ENCODE peak calls at places on chromosomes 6 and 20, in nine cellular contexts. O is stomach, P is esophagus muscularis mucosa, W is endothelial cell of umbilical vein, Q is breast epithelium, T is GM12878, E is transverse colon, A is H1, N is HCT116. R is an unnamed sample.

GRCh38 chr6:139903411-139904157 is 529.1 kb upstream of the CITED2 start:
- DNase-seq in O (no peak), P (no peak), W (no peak), Q (no peak), T (peak; percentile 75), E (peak; percentile 52), A (no peak), N (no peak), R (no peak)

GRCh38 chr6:130050230-130050629 is 31.8 kb downstream of the L3MBTL3 start:
- DNase-seq in O (no peak), P (no peak), W (no peak), Q (no peak), T (no peak), E (no peak), A (no peak), N (no peak), R (no peak)

GRCh38 chr20:60086936-60087562 is 128.8 kb downstream of the CDH26 start:
- DNase-seq in O (no peak), P (no peak), W (no peak), Q (no peak), T (no peak), E (no peak), A (no peak), N (no peak), R (no peak)

GRCh38 chr6:73234732-73235131 is 9.4 kb upstream of the KHDC1L start:
- DNase-seq in O (no peak), P (no peak), W (no peak), Q (no peak), T (no peak), E (no peak), A (no peak), N (no peak), R (no peak)

GRCh38 chr6:139144490-139145085 is 9.7 kb downstream of the HECA start:
- DNase-seq in O (no peak), P (no peak), W (no peak), Q (no peak), T (no peak), E (no peak), A (no peak), N (no peak), R (no peak)

GRCh38 chr6:169252805-169253189 is 849 bp downstream of the THBS2 start:
- DNase-seq in O (no peak), P (no peak), W (no peak), Q (no peak), T (no peak), E (no peak), A (no peak), N (no peak), R (no peak)

GRCh38 chr6:56730663-56731529 is 88.2 kb upstream of the DST start:
- DNase-seq in O (no peak), P (no peak), W (peak; percentile 83), Q (no peak), T (no peak), E (no peak), A (no peak), N (no peak), R (no peak)

GRCh38 chr6:111707773-111708172 is 102.1 kb upstream of the TRAF3IP2 start:
- DNase-seq in O (no peak), P (no peak), W (no peak), Q (no peak), T (no peak), E (no peak), A (no peak), N (no peak), R (no peak)

GRCh38 chr20:25259788-25260254 is 11.9 kb downstream of the PYGB start:
- DNase-seq in O (no peak), P (no peak), W (no peak), Q (no peak), T (no peak), E (peak; percentile 13), A (no peak), N (no peak), R (no peak)

GRCh38 chr6:144434308-144434990 is 149.3 kb downstream of the UTRN start:
- DNase-seq in O (no peak), P (no peak), W (peak; percentile 89), Q (no peak), T (no peak), E (no peak), A (no peak), N (no peak), R (no peak)

GRCh38 chr6:21748343-21749063 is 155.0 kb downstream of the SOX4 start:
- DNase-seq in O (no peak), P (no peak), W (no peak), Q (no peak), T (no peak), E (no peak), A (no peak), N (no peak), R (no peak)

GRCh38 chr6:44537306-44538049 is 150.0 kb downstream of the CDC5L start:
- DNase-seq in O (no peak), P (peak; percentile 78), W (no peak), Q (no peak), T (no peak), E (no peak), A (no peak), N (no peak), R (peak; percentile 65)

GRCh38 chr6:158408552-158409130 is 96.4 kb downstream of the TULP4 start:
- DNase-seq in O (no peak), P (peak; percentile 57), W (peak; percentile 95), Q (no peak), T (no peak), E (no peak), A (no peak), N (no peak), R (no peak)

GRCh38 chr6:16635810-16636602 is 125.3 kb downstream of the ATXN1 start:
- DNase-seq in O (no peak), P (peak; percentile 88), W (no peak), Q (no peak), T (peak; percentile 80), E (peak; percentile 15), A (peak; percentile 33), N (peak; percentile 8), R (no peak)

GRCh38 chr6:13638014-13638413 is 22.9 kb downstream of the NOL7 start:
- DNase-seq in O (no peak), P (no peak), W (no peak), Q (no peak), T (no peak), E (no peak), A (no peak), N (no peak), R (no peak)

GRCh38 chr20:16740365-16741072 is 7.6 kb upstream of the OTOR start:
- DNase-seq in O (no peak), P (no peak), W (no peak), Q (no peak), T (no peak), E (no peak), A (no peak), N (no peak), R (no peak)

GRCh38 chr6:107666084-107666981 is 157.8 kb downstream of the SCML4 start:
- DNase-seq in O (no peak), P (no peak), W (no peak), Q (no peak), T (no peak), E (no peak), A (no peak), N (no peak), R (no peak)

GRCh38 chr6:167469101-167469500 is 144.2 kb downstream of the TTLL2 start:
- DNase-seq in O (no peak), P (no peak), W (no peak), Q (no peak), T (no peak), E (no peak), A (no peak), N (no peak), R (no peak)

GRCh38 chr6:159701413-159701999 is 8.5 kb upstream of the SOD2 start:
- DNase-seq in O (no peak), P (no peak), W (peak; percentile 42), Q (no peak), T (no peak), E (no peak), A (no peak), N (no peak), R (no peak)
- H3K4me1 ChIP-seq in O (peaks cover 7% of the 10 kb centered on the region), P (peaks cover 18% of the 10 kb centered on the region), W (peaks cover 7% of the 10 kb centered on the region), Q (no peaks in the 10 kb centered on the region), T (no peaks in the 10 kb centered on the region), E (peaks cover 4% of the 10 kb centered on the region), A (no peaks in the 10 kb centered on the region), N (peaks cover 10% of the 10 kb centered on the region), R (peaks cover 15% of the 10 kb centered on the region)

DNA sequence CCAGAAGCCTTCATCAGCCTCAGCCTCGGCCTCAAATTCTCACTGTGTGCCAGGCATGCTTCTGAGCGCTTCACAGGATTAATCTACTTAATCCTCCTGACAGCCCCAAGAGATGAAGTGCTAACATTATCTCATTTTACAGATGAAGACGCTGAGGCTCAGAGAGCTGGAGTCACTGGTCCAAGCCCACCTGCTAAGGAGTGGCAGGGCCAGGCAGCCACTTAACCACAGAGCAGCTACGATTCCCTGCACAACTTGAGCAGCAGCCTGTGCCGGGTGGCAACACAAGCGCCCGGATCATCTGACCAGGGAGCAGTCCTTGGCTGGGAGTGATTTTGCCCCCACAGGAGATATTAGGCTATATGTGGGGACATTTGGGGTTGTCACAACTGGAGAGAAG is 93.3 kb upstream of the PTPN1 start:
- DNase-seq in O (no peak), P (no peak), W (no peak), Q (no peak), T (no peak), E (no peak), A (no peak), N (no peak), R (no peak)
- TF ChIP-seq POLR2A in O (no peak), P (no peak), W (no peak), Q (no peak), T (no peak), E (no peak), A (no peak), N (no peak), R (no peak)

DNA sequence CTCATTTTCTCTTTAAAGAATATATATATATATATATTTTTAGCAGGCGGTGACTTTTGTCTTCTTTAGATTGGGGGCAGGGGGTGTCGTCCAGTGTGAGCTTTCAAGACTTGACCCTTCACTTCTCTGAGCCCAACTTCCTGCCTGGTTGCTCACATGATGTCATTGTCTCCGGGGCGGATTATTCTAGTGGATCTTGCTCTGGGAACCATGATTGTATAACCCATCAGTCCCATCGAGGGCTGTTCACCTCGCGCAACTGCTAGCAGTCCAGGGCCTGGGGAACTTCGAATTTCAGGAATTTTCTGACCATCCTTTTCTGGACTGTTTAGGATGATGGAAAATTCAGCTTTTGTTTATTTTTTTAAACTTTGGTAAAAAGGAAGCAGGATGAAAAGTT is 1.0 kb downstream of the IGF2R start:
- DNase-seq in O (peak; percentile 46), P (peak; percentile 92), W (peak; percentile 35), Q (no peak), T (no peak), E (peak; percentile 70), A (no peak), N (peak; percentile 19), R (no peak)
- TF ChIP-seq POLR2AphosphoS5 in O (no peak), P (peak; percentile 75), W (no peak), Q (no peak), T (no peak), E (peak; percentile 57), A (no peak), N (no peak), R (no peak)

DNA sequence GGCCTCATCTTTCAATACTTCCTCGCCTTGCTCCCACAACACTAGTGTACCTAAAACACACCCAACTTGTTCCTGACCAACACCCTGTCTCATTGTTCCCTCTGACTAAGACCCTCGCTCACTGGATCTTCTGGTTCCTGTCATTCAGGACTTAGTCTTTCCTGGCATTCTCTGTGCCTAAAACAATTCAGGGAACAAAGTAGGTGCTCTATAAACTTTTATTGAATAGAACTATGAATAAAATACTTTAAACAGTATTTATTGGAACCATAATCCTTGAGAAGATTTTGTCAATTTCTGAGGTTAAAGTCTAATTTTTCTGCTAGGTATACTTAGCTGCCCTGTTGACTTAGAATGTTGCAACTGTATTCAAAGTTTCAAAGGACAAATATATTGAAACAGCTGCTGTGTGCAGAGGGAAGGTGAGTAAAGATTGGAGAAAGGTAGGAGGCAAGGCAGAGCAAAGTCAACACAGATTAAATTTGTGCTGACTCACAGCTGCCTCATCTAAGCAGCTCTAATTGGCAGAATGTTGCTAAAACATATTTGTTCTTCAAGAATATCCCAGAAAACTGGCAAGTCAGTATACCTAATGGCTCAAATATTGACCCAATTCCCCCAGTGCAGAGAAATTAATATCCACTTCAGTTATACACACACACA is 37.6 kb downstream of the GSTA2 start:
- DNase-seq in O (peak; percentile 36), P (no peak), W (no peak), Q (no peak), T (no peak), E (peak; percentile 26), A (no peak), N (no peak), R (no peak)
- H3K4me1 ChIP-seq in O (peaks cover 27% of the 10 kb centered on the region), P (no peaks in the 10 kb centered on the region), W (no peaks in the 10 kb centered on the region), Q (no peaks in the 10 kb centered on the region), T (peaks cover 5% of the 10 kb centered on the region), E (peaks cover 12% of the 10 kb centered on the region), A (no peaks in the 10 kb centered on the region), N (no peaks in the 10 kb centered on the region), R (peaks cover 18% of the 10 kb centered on the region)

R was measured in vagina.